ENCODE peak calls at places on chromosomes 5 and 9, in eight cellular contexts. D is activated CD4-positive, alpha-beta T cell treated with anti-CD3 and anti-CD28 coated beads, Interleukin-2, amount 10 ng/mL, durations not matched to agents 7 days and 5 days; I is stimulated activated CD4-positive, alpha-beta T cell treated with anti-CD3 and anti-CD28 coated beads, Interleukin-12 subunit alpha, Interleukin-12 subunit beta, amount 100 ng/mL, for 48 hours; V is RWPE2; N is NCI-H1092; Z is T-helper 9 cell; K is renal cortical epithelial cell; A is NT2/D1. T is an unnamed sample.

GRCh38 chr9:92188969-92189781 is 74.0 kb upstream of the SPTLC1 start:
- DNase-seq in D (no peak), I (no peak), V (no peak), N (no peak), Z (no peak), K (no peak), A (no peak), T (no peak)

GRCh38 chr5:143186623-143187022 is 216.9 kb downstream of the NR3C1 start:
- DNase-seq in D (no peak), I (no peak), V (no peak), N (no peak), Z (no peak), K (no peak), A (no peak), T (no peak)

GRCh38 chr5:76690704-76691469 is 25.0 kb upstream of the F2R start:
- DNase-seq in D (no peak), I (no peak), V (no peak), N (no peak), Z (no peak), K (peak), A (no peak), T (no peak)

GRCh38 chr5:40746703-40747102 is 9.1 kb downstream of the TTC33 start:
- DNase-seq in D (no peak), I (no peak), V (no peak), N (no peak), Z (no peak), K (no peak), A (no peak), T (no peak)

GRCh38 chr9:84445737-84446136 is 105.2 kb upstream of the SLC28A3 start:
- DNase-seq in D (no peak), I (no peak), V (no peak), N (no peak), Z (no peak), K (no peak), A (no peak), T (no peak)

GRCh38 chr5:157213527-157214243 is 33.0 kb downstream of the ITK start:
- DNase-seq in D (no peak), I (no peak), V (no peak), N (no peak), Z (no peak), K (no peak), A (no peak), T (no peak)

GRCh38 chr9:34987160-34988040 is 2.1 kb upstream of the DNAJB5 start:
- DNase-seq in D (no peak), I (no peak), V (peak), N (no peak), Z (no peak), K (peak), A (no peak), T (no peak)

GRCh38 chr5:156326718-156327259 is at the start of gene SGCD:
- DNase-seq in D (no peak), I (no peak), V (no peak), N (no peak), Z (no peak), K (peak), A (no peak), T (no peak)

GRCh38 chr9:90009447-90009846 is 404.6 kb downstream of the GADD45G start:
- DNase-seq in D (no peak), I (no peak), V (no peak), N (no peak), Z (no peak), K (no peak), A (no peak), T (no peak)

GRCh38 chr5:178785999-178786398 is 55.5 kb upstream of the ZNF354A start:
- DNase-seq in D (no peak), I (no peak), V (peak), N (no peak), Z (no peak), K (peak), A (no peak), T (no peak)

GRCh38 chr9:88532320-88532719 is 2.7 kb upstream of the NXNL2 start:
- DNase-seq in D (no peak), I (no peak), V (no peak), N (no peak), Z (no peak), K (peak), A (peak), T (peak)

GRCh38 chr5:119578937-119579336 is 50.4 kb upstream of the FAM170A start:
- DNase-seq in D (no peak), I (no peak), V (no peak), N (no peak), Z (no peak), K (peak), A (peak), T (no peak)

GRCh38 chr9:136951541-136952353 is at the start of gene LCN12:
- DNase-seq in D (no peak), I (no peak), V (peak), N (no peak), Z (no peak), K (no peak), A (no peak), T (no peak)

GRCh38 chr9:71909887-71910601 is 949 bp downstream of the ABHD17B start:
- DNase-seq in D (peak), I (peak), V (peak), N (no peak), Z (peak), K (no peak), A (peak), T (no peak)

GRCh38 chr5:79508794-79509193 is 5.1 kb downstream of the HOMER1 start:
- DNase-seq in D (no peak), I (no peak), V (no peak), N (no peak), Z (no peak), K (no peak), A (no peak), T (no peak)

GRCh38 chr5:53478411-53479044 is 1.9 kb upstream of the FST start:
- DNase-seq in D (no peak), I (no peak), V (peak), N (peak), Z (no peak), K (peak), A (no peak), T (no peak)

GRCh38 chr5:103657301-103657700 is 94.7 kb upstream of the NUDT12 start:
- DNase-seq in D (no peak), I (no peak), V (no peak), N (no peak), Z (no peak), K (no peak), A (no peak), T (no peak)